ENCODE peak calls at places on chromosomes 2 and 18, in four cellular contexts. One of them, this sample, is unnamed.

GRCh38 chr18:2889761-2890192 is 43.0 kb downstream of the EMILIN2 start:
- DNase-seq in T1000: no peak
- DNase-seq in non-pigmented ciliary epithelial cell: no peak
- DNase-seq in endodermal cell: no peak
- DNase-seq in this sample: no peak

GRCh38 chr18:28854964-28855363 is 678.0 kb upstream of the CDH2 start:
- DNase-seq in T1000: no peak
- DNase-seq in non-pigmented ciliary epithelial cell: no peak
- DNase-seq in endodermal cell: no peak
- DNase-seq in this sample: no peak

GRCh38 chr2:181895788-181896187 is 4.3 kb downstream of the ITPRID2 start:
- DNase-seq in T1000: no peak
- DNase-seq in non-pigmented ciliary epithelial cell: no peak
- DNase-seq in endodermal cell: no peak
- DNase-seq in this sample: no peak

GRCh38 chr2:118738524-118739308 is 108.7 kb downstream of the EN1 start:
- DNase-seq in T1000: no peak
- DNase-seq in non-pigmented ciliary epithelial cell: peak
- DNase-seq in endodermal cell: peak
- DNase-seq in this sample: no peak

GRCh38 chr2:46142546-46143329 is 154.5 kb upstream of the EPAS1 start:
- DNase-seq in T1000: no peak
- DNase-seq in non-pigmented ciliary epithelial cell: no peak
- DNase-seq in endodermal cell: no peak
- DNase-seq in this sample: no peak

GRCh38 chr2:206823178-206823577 is 57.8 kb downstream of the FASTKD2 start:
- DNase-seq in T1000: no peak
- DNase-seq in non-pigmented ciliary epithelial cell: no peak
- DNase-seq in endodermal cell: no peak
- DNase-seq in this sample: no peak

GRCh38 chr2:241108271-241109209 is 6.5 kb upstream of the MTERF4 start:
- DNase-seq in T1000: no peak
- DNase-seq in non-pigmented ciliary epithelial cell: no peak
- DNase-seq in endodermal cell: peak
- DNase-seq in this sample: no peak

GRCh38 chr2:215615067-215615828 is 179.4 kb upstream of the FN1 start:
- DNase-seq in T1000: no peak
- DNase-seq in non-pigmented ciliary epithelial cell: no peak
- DNase-seq in endodermal cell: no peak
- DNase-seq in this sample: no peak

GRCh38 chr2:21055879-21056790 is 12.3 kb upstream of the APOB start:
- DNase-seq in T1000: no peak
- DNase-seq in non-pigmented ciliary epithelial cell: no peak
- DNase-seq in endodermal cell: peak
- DNase-seq in this sample: no peak

GRCh38 chr2:15733867-15734765 is 142.4 kb downstream of the DDX1 start:
- DNase-seq in T1000: no peak
- DNase-seq in non-pigmented ciliary epithelial cell: no peak
- DNase-seq in endodermal cell: peak
- DNase-seq in this sample: no peak

GRCh38 chr2:224884188-224884587 is 158.1 kb downstream of the DOCK10 start:
- DNase-seq in T1000: no peak
- DNase-seq in non-pigmented ciliary epithelial cell: no peak
- DNase-seq in endodermal cell: no peak
- DNase-seq in this sample: no peak

GRCh38 chr2:190755796-190756415 is 107.0 kb downstream of the NAB1 start:
- DNase-seq in T1000: no peak
- DNase-seq in non-pigmented ciliary epithelial cell: no peak
- DNase-seq in endodermal cell: no peak
- DNase-seq in this sample: no peak

GRCh38 chr2:176115883-176116813 is at the start of gene HOXD10:
- DNase-seq in T1000: no peak
- DNase-seq in non-pigmented ciliary epithelial cell: no peak
- DNase-seq in endodermal cell: peak
- DNase-seq in this sample: no peak

GRCh38 chr2:69625078-69625788 is 18.3 kb downstream of the AAK1 start:
- DNase-seq in T1000: no peak
- DNase-seq in non-pigmented ciliary epithelial cell: no peak
- DNase-seq in endodermal cell: no peak
- DNase-seq in this sample: no peak

GRCh38 chr2:67896131-67896865 is 166.5 kb downstream of the C1D start:
- DNase-seq in T1000: no peak
- DNase-seq in non-pigmented ciliary epithelial cell: no peak
- DNase-seq in endodermal cell: no peak
- DNase-seq in this sample: no peak

GRCh38 chr2:119429225-119430000 is 2.2 kb upstream of the TMEM37 start:
- DNase-seq in T1000: no peak
- DNase-seq in non-pigmented ciliary epithelial cell: no peak
- DNase-seq in endodermal cell: no peak
- DNase-seq in this sample: no peak

GRCh38 chr2:207465894-207466293 is 63.9 kb upstream of the CREB1 start:
- DNase-seq in T1000: no peak
- DNase-seq in non-pigmented ciliary epithelial cell: no peak
- DNase-seq in endodermal cell: no peak
- DNase-seq in this sample: no peak

GRCh38 chr18:59712311-59712710 is 15.1 kb upstream of the CCBE1 start:
- DNase-seq in T1000: no peak
- DNase-seq in non-pigmented ciliary epithelial cell: no peak
- DNase-seq in endodermal cell: no peak
- DNase-seq in this sample: no peak

GRCh38 chr2:42368817-42369550 is 8.0 kb upstream of the COX7A2L start:
- DNase-seq in T1000: no peak
- DNase-seq in non-pigmented ciliary epithelial cell: no peak
- DNase-seq in endodermal cell: no peak
- DNase-seq in this sample: no peak

GRCh38 chr18:34697891-34698290 is 12.2 kb upstream of the DTNA start:
- DNase-seq in T1000: no peak
- DNase-seq in non-pigmented ciliary epithelial cell: no peak
- DNase-seq in endodermal cell: no peak
- DNase-seq in this sample: no peak

GRCh38 chr18:61706516-61706915 is 186.3 kb downstream of the RNF152 start:
- DNase-seq in T1000: no peak
- DNase-seq in non-pigmented ciliary epithelial cell: no peak
- DNase-seq in endodermal cell: no peak
- DNase-seq in this sample: no peak

GRCh38 chr18:7721532-7721931 is 154.4 kb downstream of the PTPRM start:
- DNase-seq in T1000: no peak
- DNase-seq in non-pigmented ciliary epithelial cell: no peak
- DNase-seq in endodermal cell: no peak
- DNase-seq in this sample: no peak

GRCh38 chr18:22141211-22141610 is 28.2 kb upstream of the GATA6 start:
- DNase-seq in T1000: no peak
- DNase-seq in non-pigmented ciliary epithelial cell: no peak
- DNase-seq in endodermal cell: no peak
- DNase-seq in this sample: no peak

GRCh38 chr2:95353055-95353575 is 49.4 kb upstream of the FAHD2A start:
- DNase-seq in T1000: no peak
- DNase-seq in non-pigmented ciliary epithelial cell: no peak
- DNase-seq in endodermal cell: no peak
- DNase-seq in this sample: no peak

GRCh38 chr2:149223472-149224062 is 106.8 kb upstream of the LYPD6 start:
- DNase-seq in T1000: no peak
- DNase-seq in non-pigmented ciliary epithelial cell: no peak
- DNase-seq in endodermal cell: no peak
- DNase-seq in this sample: no peak

GRCh38 chr2:31066594-31066993 is 71.6 kb downstream of the GALNT14 start:
- DNase-seq in T1000: no peak
- DNase-seq in non-pigmented ciliary epithelial cell: no peak
- DNase-seq in endodermal cell: no peak
- DNase-seq in this sample: no peak

GRCh38 chr2:146576301-146576700 is 1268.5 kb upstream of the ACVR2A start:
- DNase-seq in T1000: no peak
- DNase-seq in non-pigmented ciliary epithelial cell: no peak
- DNase-seq in endodermal cell: no peak
- DNase-seq in this sample: no peak

This sample was measured in naive B cell.